ENCODE peak calls at places on chromosomes 3 and 15, in seven cellular contexts. One of them, this sample, is unnamed.

GRCh38 chr3:196694941-196695848 is 16.9 kb downstream of the CEP19 start:
- DNase-seq in Daoy: no peak
- DNase-seq in NCI-H510A treated with DMSO at 0.1 percent for 48 hours: no peak
- DNase-seq in natural killer cell: peak
- DNase-seq in pons: no peak
- DNase-seq in EL: no peak
- DNase-seq in globus pallidus: no peak
- DNase-seq in this sample: no peak

GRCh38 chr3:9351709-9352126 is 11.1 kb upstream of the THUMPD3 start:
- DNase-seq in Daoy: no peak
- DNase-seq in NCI-H510A treated with DMSO at 0.1 percent for 48 hours: no peak
- DNase-seq in natural killer cell: no peak
- DNase-seq in pons: no peak
- DNase-seq in EL: no peak
- DNase-seq in globus pallidus: no peak
- DNase-seq in this sample: no peak

GRCh38 chr3:188683032-188683491 is 488.7 kb upstream of the TPRG1 start:
- DNase-seq in Daoy: peak
- DNase-seq in NCI-H510A treated with DMSO at 0.1 percent for 48 hours: no peak
- DNase-seq in natural killer cell: no peak
- DNase-seq in pons: peak
- DNase-seq in EL: peak
- DNase-seq in globus pallidus: peak
- DNase-seq in this sample: no peak

GRCh38 chr15:50114381-50114780 is 4.7 kb downstream of the ATP8B4 start:
- DNase-seq in Daoy: no peak
- DNase-seq in NCI-H510A treated with DMSO at 0.1 percent for 48 hours: no peak
- DNase-seq in natural killer cell: no peak
- DNase-seq in pons: peak
- DNase-seq in EL: no peak
- DNase-seq in globus pallidus: peak
- DNase-seq in this sample: peak

GRCh38 chr15:55588070-55588817 is at the start of gene PYGO1:
- DNase-seq in Daoy: peak
- DNase-seq in NCI-H510A treated with DMSO at 0.1 percent for 48 hours: peak
- DNase-seq in natural killer cell: peak
- DNase-seq in pons: peak
- DNase-seq in EL: peak
- DNase-seq in globus pallidus: peak
- DNase-seq in this sample: peak

GRCh38 chr3:76943671-76944070 is 96.2 kb upstream of the ROBO2 start:
- DNase-seq in Daoy: no peak
- DNase-seq in NCI-H510A treated with DMSO at 0.1 percent for 48 hours: no peak
- DNase-seq in natural killer cell: no peak
- DNase-seq in pons: no peak
- DNase-seq in EL: no peak
- DNase-seq in globus pallidus: no peak
- DNase-seq in this sample: no peak

GRCh38 chr3:124887177-124887995 is at the start of gene ITGB5:
- DNase-seq in Daoy: peak
- DNase-seq in NCI-H510A treated with DMSO at 0.1 percent for 48 hours: peak
- DNase-seq in natural killer cell: peak
- DNase-seq in pons: peak
- DNase-seq in EL: peak
- DNase-seq in globus pallidus: peak
- DNase-seq in this sample: peak

GRCh38 chr3:110933786-110934415 is 137.7 kb upstream of the NECTIN3 start:
- DNase-seq in Daoy: no peak
- DNase-seq in NCI-H510A treated with DMSO at 0.1 percent for 48 hours: no peak
- DNase-seq in natural killer cell: no peak
- DNase-seq in pons: no peak
- DNase-seq in EL: peak
- DNase-seq in globus pallidus: no peak
- DNase-seq in this sample: no peak

GRCh38 chr3:64056616-64057165 is 33.4 kb upstream of the PSMD6 start:
- DNase-seq in Daoy: peak
- DNase-seq in NCI-H510A treated with DMSO at 0.1 percent for 48 hours: no peak
- DNase-seq in natural killer cell: no peak
- DNase-seq in pons: no peak
- DNase-seq in EL: peak
- DNase-seq in globus pallidus: no peak
- DNase-seq in this sample: no peak

GRCh38 chr3:182133752-182134151 is 422.0 kb downstream of the SOX2 start:
- DNase-seq in Daoy: peak
- DNase-seq in NCI-H510A treated with DMSO at 0.1 percent for 48 hours: no peak
- DNase-seq in natural killer cell: no peak
- DNase-seq in pons: no peak
- DNase-seq in EL: no peak
- DNase-seq in globus pallidus: no peak
- DNase-seq in this sample: no peak

GRCh38 chr3:83039422-83039821 is 1278.0 kb upstream of the GBE1 start:
- DNase-seq in Daoy: no peak
- DNase-seq in NCI-H510A treated with DMSO at 0.1 percent for 48 hours: no peak
- DNase-seq in natural killer cell: no peak
- DNase-seq in pons: no peak
- DNase-seq in EL: no peak
- DNase-seq in globus pallidus: no peak
- DNase-seq in this sample: no peak

GRCh38 chr3:111285691-111286090 is 214.1 kb downstream of the NECTIN3 start:
- DNase-seq in Daoy: no peak
- DNase-seq in NCI-H510A treated with DMSO at 0.1 percent for 48 hours: no peak
- DNase-seq in natural killer cell: no peak
- DNase-seq in pons: peak
- DNase-seq in EL: no peak
- DNase-seq in globus pallidus: no peak
- DNase-seq in this sample: no peak

GRCh38 chr15:38217788-38218609 is 34.6 kb upstream of the SPRED1 start:
- DNase-seq in Daoy: peak
- DNase-seq in NCI-H510A treated with DMSO at 0.1 percent for 48 hours: no peak
- DNase-seq in natural killer cell: no peak
- DNase-seq in pons: no peak
- DNase-seq in EL: peak
- DNase-seq in globus pallidus: no peak
- DNase-seq in this sample: no peak

GRCh38 chr15:82093774-82094211 is 48.0 kb upstream of the MEX3B start:
- DNase-seq in Daoy: peak
- DNase-seq in NCI-H510A treated with DMSO at 0.1 percent for 48 hours: no peak
- DNase-seq in natural killer cell: no peak
- DNase-seq in pons: no peak
- DNase-seq in EL: peak
- DNase-seq in globus pallidus: no peak
- DNase-seq in this sample: no peak

GRCh38 chr15:67107014-67107812 is 41.8 kb downstream of the SMAD3 start:
- DNase-seq in Daoy: peak
- DNase-seq in NCI-H510A treated with DMSO at 0.1 percent for 48 hours: no peak
- DNase-seq in natural killer cell: peak
- DNase-seq in pons: no peak
- DNase-seq in EL: peak
- DNase-seq in globus pallidus: no peak
- DNase-seq in this sample: no peak

GRCh38 chr3:50550079-50550736 is 17.3 kb downstream of the C3orf18 start:
- DNase-seq in Daoy: peak
- DNase-seq in NCI-H510A treated with DMSO at 0.1 percent for 48 hours: peak
- DNase-seq in natural killer cell: peak
- DNase-seq in pons: no peak
- DNase-seq in EL: peak
- DNase-seq in globus pallidus: no peak
- DNase-seq in this sample: peak

GRCh38 chr3:49674491-49674983 is 386 bp downstream of the APEH start:
- DNase-seq in Daoy: no peak
- DNase-seq in NCI-H510A treated with DMSO at 0.1 percent for 48 hours: no peak
- DNase-seq in natural killer cell: no peak
- DNase-seq in pons: no peak
- DNase-seq in EL: no peak
- DNase-seq in globus pallidus: no peak
- DNase-seq in this sample: no peak

GRCh38 chr3:114308830-114309229 is 15.0 kb downstream of the TIGIT start:
- DNase-seq in Daoy: no peak
- DNase-seq in NCI-H510A treated with DMSO at 0.1 percent for 48 hours: no peak
- DNase-seq in natural killer cell: no peak
- DNase-seq in pons: no peak
- DNase-seq in EL: no peak
- DNase-seq in globus pallidus: no peak
- DNase-seq in this sample: no peak

GRCh38 chr3:175495331-175495730 is 636.2 kb downstream of the NAALADL2 start:
- DNase-seq in Daoy: peak
- DNase-seq in NCI-H510A treated with DMSO at 0.1 percent for 48 hours: no peak
- DNase-seq in natural killer cell: no peak
- DNase-seq in pons: no peak
- DNase-seq in EL: no peak
- DNase-seq in globus pallidus: no peak
- DNase-seq in this sample: no peak

GRCh38 chr3:10417849-10418248 is 87.5 kb downstream of the ATP2B2 start:
- DNase-seq in Daoy: peak
- DNase-seq in NCI-H510A treated with DMSO at 0.1 percent for 48 hours: no peak
- DNase-seq in natural killer cell: no peak
- DNase-seq in pons: no peak
- DNase-seq in EL: peak
- DNase-seq in globus pallidus: no peak
- DNase-seq in this sample: no peak

GRCh38 chr3:42745776-42746454 is 27.1 kb downstream of the CCDC13 start:
- DNase-seq in Daoy: no peak
- DNase-seq in NCI-H510A treated with DMSO at 0.1 percent for 48 hours: no peak
- DNase-seq in natural killer cell: no peak
- DNase-seq in pons: no peak
- DNase-seq in EL: no peak
- DNase-seq in globus pallidus: peak
- DNase-seq in this sample: no peak

GRCh38 chr15:38899300-38899699 is 334.7 kb upstream of the RASGRP1 start:
- DNase-seq in Daoy: no peak
- DNase-seq in NCI-H510A treated with DMSO at 0.1 percent for 48 hours: no peak
- DNase-seq in natural killer cell: no peak
- DNase-seq in pons: no peak
- DNase-seq in EL: no peak
- DNase-seq in globus pallidus: no peak
- DNase-seq in this sample: no peak

GRCh38 chr3:47283596-47284364 is 1.0 kb downstream of the KLHL18 start:
- DNase-seq in Daoy: peak
- DNase-seq in NCI-H510A treated with DMSO at 0.1 percent for 48 hours: no peak
- DNase-seq in natural killer cell: no peak
- DNase-seq in pons: peak
- DNase-seq in EL: peak
- DNase-seq in globus pallidus: no peak
- DNase-seq in this sample: no peak

GRCh38 chr3:190016966-190017365 is 103.7 kb downstream of the P3H2 start:
- DNase-seq in Daoy: no peak
- DNase-seq in NCI-H510A treated with DMSO at 0.1 percent for 48 hours: no peak
- DNase-seq in natural killer cell: no peak
- DNase-seq in pons: no peak
- DNase-seq in EL: no peak
- DNase-seq in globus pallidus: no peak
- DNase-seq in this sample: no peak

GRCh38 chr15:58228708-58229107 is 90.5 kb downstream of the AQP9 start:
- DNase-seq in Daoy: peak
- DNase-seq in NCI-H510A treated with DMSO at 0.1 percent for 48 hours: no peak
- DNase-seq in natural killer cell: no peak
- DNase-seq in pons: no peak
- DNase-seq in EL: peak
- DNase-seq in globus pallidus: no peak
- DNase-seq in this sample: no peak

This sample was measured in midbrain.